ENCODE peak calls at places on chromosomes 4 and X, in ten cellular contexts. K, T, G, Z, Y, L, C, V, W and B are unnamed samples.

GRCh38 chr4:151581575-151581974 is 172.6 kb downstream of the FHIP1A start:
- DNase-seq in Z (no peak), T (no peak), V (no peak), G (no peak), W (no peak), Y (no peak), L (no peak), C (no peak), K (no peak), B (no peak)

GRCh38 chrX:42022158-42022557 is 98.8 kb upstream of the CASK start:
- DNase-seq in C (no peak), V (no peak), T (no peak), W (no peak), L (no peak), Z (no peak), Y (no peak), K (no peak), G (no peak), B (no peak)

GRCh38 chr4:1989533-1990347 is 19.0 kb downstream of the NELFA start:
- DNase-seq in V (no peak), C (no peak), Z (no peak), W (no peak), K (no peak), Y (no peak), L (no peak), G (no peak), T (no peak), B (no peak)

GRCh38 chr4:122890142-122890769 is 32.1 kb downstream of the NUDT6 start:
- DNase-seq in G (no peak), W (no peak), Z (no peak), V (no peak), T (no peak), C (no peak), K (no peak), Y (no peak), L (no peak), B (no peak)

GRCh38 chr4:90317785-90318184 is 190.6 kb downstream of the CCSER1 start:
- DNase-seq in K (no peak), C (no peak), V (no peak), L (no peak), W (peak), Y (peak), G (no peak), Z (peak), T (no peak), B (peak)

GRCh38 chrX:82711432-82711831 is 796.7 kb upstream of the POU3F4 start:
- DNase-seq in G (no peak), T (no peak), K (no peak), V (no peak), Y (no peak), C (no peak), Z (no peak), L (no peak), W (no peak), B (no peak)

GRCh38 chr4:84578540-84579409 is 4.2 kb upstream of the CDS1 start:
- DNase-seq in W (peak), V (no peak), L (no peak), C (no peak), Z (peak), K (peak), T (no peak), G (no peak), Y (peak), B (peak)

GRCh38 chrX:16119353-16120220 is 3.8 kb upstream of the GRPR start:
- DNase-seq in K (peak), G (no peak), T (no peak), L (no peak), V (no peak), Z (no peak), Y (no peak), C (no peak), W (no peak), B (no peak)

GRCh38 chr4:122167369-122167768 is 15.2 kb downstream of the BLTP1 start:
- DNase-seq in W (no peak), Z (no peak), C (no peak), Y (no peak), G (no peak), K (no peak), V (no peak), T (no peak), L (no peak), B (no peak)

GRCh38 chrX:109535578-109535977 is 1.1 kb upstream of the NXT2 start:
- DNase-seq in G (no peak), W (no peak), L (no peak), K (no peak), Z (no peak), V (no peak), C (no peak), T (no peak), Y (no peak), B (no peak)

GRCh38 chrX:86946569-86946968 is 571.0 kb upstream of the KLHL4 start:
- DNase-seq in G (no peak), W (no peak), Z (peak), C (no peak), T (no peak), Y (peak), K (peak), L (no peak), V (no peak), B (no peak)

GRCh38 chrX:111100191-111100590 is 4.2 kb downstream of the PAK3 start:
- DNase-seq in V (no peak), K (peak), L (no peak), G (no peak), Y (no peak), Z (peak), T (no peak), W (no peak), C (no peak), B (no peak)

GRCh38 chr4:150367326-150367725 is 214.6 kb upstream of the MAB21L2 start:
- DNase-seq in Z (no peak), L (no peak), G (no peak), K (no peak), C (no peak), Y (no peak), W (no peak), T (no peak), V (no peak), B (no peak)

GRCh38 chr4:165207431-165208321 is at the start of gene KLHL2:
- DNase-seq in Y (peak), C (peak), T (peak), L (peak), K (peak), W (peak), V (peak), G (no peak), Z (peak), B (no peak)

GRCh38 chrX:7570432-7571009 is 272.4 kb upstream of the VCX start:
- DNase-seq in G (no peak), K (no peak), W (no peak), Y (no peak), C (no peak), T (no peak), Z (no peak), V (no peak), L (no peak), B (no peak)

GRCh38 chr4:75142850-75143249 is 209.9 kb downstream of the PARM1 start:
- DNase-seq in V (no peak), Z (peak), W (no peak), K (no peak), C (no peak), G (no peak), L (no peak), T (no peak), Y (peak), B (no peak)

GRCh38 chrX:107878106-107878505 is 52.4 kb downstream of the MID2 start:
- DNase-seq in L (no peak), G (no peak), Z (no peak), K (no peak), T (no peak), W (no peak), Y (no peak), V (no peak), C (no peak), B (no peak)

GRCh38 chr4:142778430-142778829 is 67.7 kb downstream of the INPP4B start:
- DNase-seq in Z (peak), K (no peak), Y (peak), C (no peak), T (no peak), G (no peak), L (no peak), V (no peak), W (peak), B (peak)

GRCh38 chr4:184899261-184900134 is 73.7 kb upstream of the ACSL1 start:
- DNase-seq in C (peak), K (no peak), Z (peak), G (no peak), Y (no peak), T (no peak), V (no peak), W (no peak), L (peak), B (peak)

GRCh38 chrX:68997461-68997860 is 167.8 kb downstream of the PJA1 start:
- DNase-seq in Y (no peak), T (no peak), G (no peak), L (no peak), V (no peak), K (no peak), C (no peak), Z (no peak), W (no peak), B (no peak)

GRCh38 chr4:88104902-88105610 is 53.4 kb downstream of the ABCG2 start:
- DNase-seq in T (no peak), C (no peak), W (peak), Z (peak), Y (peak), L (no peak), V (no peak), G (no peak), K (peak), B (peak)

GRCh38 chr4:151436093-151436518 is 27.1 kb downstream of the FHIP1A start:
- DNase-seq in T (no peak), Y (peak), L (no peak), C (no peak), V (no peak), W (peak), Z (peak), K (no peak), G (no peak), B (no peak)

GRCh38 chrX:21725498-21725897 is 32.4 kb downstream of the SMPX start:
- DNase-seq in T (no peak), L (no peak), Y (no peak), W (peak), K (peak), G (no peak), C (no peak), V (no peak), Z (peak), B (no peak)

GRCh38 chrX:19836337-19836736 is 51.1 kb downstream of the SH3KBP1 start:
- DNase-seq in V (no peak), Z (no peak), G (no peak), T (no peak), K (no peak), W (no peak), Y (no peak), C (no peak), L (no peak), B (no peak)

GRCh38 chrX:72395252-72395651 is 89.5 kb upstream of the CITED1 start:
- DNase-seq in V (no peak), Y (no peak), W (no peak), Z (no peak), T (no peak), K (no peak), G (no peak), C (no peak), L (no peak), B (no peak)

GRCh38 chr4:62460329-62460728 is 1260.2 kb downstream of the ADGRL3 start:
- DNase-seq in Z (no peak), G (no peak), T (no peak), Y (no peak), W (no peak), V (no peak), C (no peak), K (no peak), L (no peak), B (no peak)

GRCh38 chrX:119303137-119303536 is 67.1 kb downstream of the PGRMC1 start:
- DNase-seq in C (no peak), G (no peak), Y (no peak), K (no peak), W (no peak), Z (no peak), V (no peak), T (no peak), L (no peak), B (no peak)

GRCh38 chr4:4385729-4386295 is 1.1 kb upstream of the NSG1 start:
- DNase-seq in L (no peak), K (no peak), Y (no peak), C (no peak), V (no peak), Z (no peak), T (no peak), G (no peak), W (no peak), B (no peak)

GRCh38 chr4:73705056-73705432 is 35.3 kb upstream of the CXCL8 start:
- DNase-seq in C (no peak), K (peak), G (no peak), W (no peak), L (no peak), Z (peak), T (no peak), V (no peak), Y (peak), B (no peak)

GRCh38 chr4:42555828-42556227 is 101.1 kb downstream of the ATP8A1 start:
- DNase-seq in Y (no peak), W (no peak), V (no peak), L (no peak), Z (peak), K (no peak), T (no peak), G (no peak), C (no peak), B (no peak)

GRCh38 chr4:18593297-18594002 is 571.9 kb upstream of the LCORL start:
- DNase-seq in T (peak), W (peak), L (peak), Y (peak), Z (peak), G (no peak), K (peak), V (peak), C (no peak), B (peak)

GRCh38 chrX:134144231-134144630 is 92.8 kb upstream of the CCDC160 start:
- DNase-seq in G (no peak), L (no peak), V (no peak), C (no peak), T (no peak), Z (peak), W (no peak), Y (no peak), K (peak), B (no peak)

GRCh38 chr4:109729155-109729562 is 711 bp downstream of the PLA2G12A start:
- DNase-seq in Z (peak), W (no peak), L (no peak), Y (no peak), T (no peak), G (no peak), C (no peak), K (peak), V (no peak), B (no peak)

GRCh38 chr4:10075158-10075863 is 41.3 kb downstream of the WDR1 start:
- DNase-seq in G (no peak), W (no peak), Y (no peak), Z (peak), L (peak), V (no peak), T (no peak), C (peak), K (no peak), B (no peak)

GRCh38 chrX:134548257-134548732 is 88.3 kb downstream of the HPRT1 start:
- DNase-seq in W (no peak), C (no peak), V (no peak), T (no peak), L (no peak), Y (no peak), G (no peak), K (no peak), Z (no peak), B (no peak)

GRCh38 chrX:25968920-25969319 is 169.2 kb upstream of the MAGEB18 start:
- DNase-seq in T (no peak), L (no peak), C (no peak), V (no peak), W (peak), Z (peak), K (peak), Y (no peak), G (no peak), B (no peak)
- H3K4me3 ChIP-seq in T (no peak), L (no peak), C (no peak), V (no peak), W (no peak), Z (no peak), K (no peak), Y (no peak), G (no peak), B (no peak)

DNA sequence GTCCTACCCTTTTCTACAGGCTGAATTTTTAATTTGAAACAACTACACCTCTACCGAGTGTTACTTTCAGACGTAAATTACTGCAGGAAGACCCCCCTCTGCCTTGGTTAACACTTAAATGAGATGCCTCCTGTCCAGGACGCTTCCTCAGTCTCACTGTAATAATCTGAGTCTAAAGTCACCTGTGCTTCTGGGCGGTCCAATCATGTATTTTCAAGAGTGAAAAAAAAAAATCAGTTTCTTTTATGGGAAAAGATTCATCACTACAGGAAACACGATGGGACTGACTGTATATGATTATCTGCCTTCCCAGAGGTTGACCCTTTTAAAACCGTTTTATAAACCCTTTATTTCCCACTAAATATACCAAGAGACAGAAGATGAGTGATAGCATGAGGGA is 776 bp downstream of the RBM47 start:
- DNase-seq in Z (no peak), G (no peak), W (no peak), Y (no peak), V (no peak), C (no peak), T (no peak), K (no peak), L (no peak), B (no peak)
- H3K4me3 ChIP-seq in Z (peak), G (peak), W (peak), Y (peak), V (peak), C (peak), T (peak), K (peak), L (peak), B (peak)

GRCh38 chr4:146654648-146654975 is 15.9 kb downstream of the POU4F2 start:
- DNase-seq in L (no peak), V (no peak), Z (peak), C (no peak), G (no peak), W (no peak), Y (no peak), K (no peak), T (no peak), B (no peak)
- H3K4me3 ChIP-seq in L (peak), V (no peak), Z (peak), C (peak), G (peak), W (peak), Y (peak), K (peak), T (peak), B (peak)

GRCh38 chr4:7045553-7045952 is 2.4 kb downstream of the TADA2B start:
- DNase-seq in V (no peak), Z (no peak), L (no peak), G (peak), W (no peak), C (peak), Y (no peak), K (no peak), T (no peak), B (no peak)
- H3K4me3 ChIP-seq in V (peak), Z (no peak), L (peak), G (no peak), W (no peak), C (no peak), Y (no peak), K (no peak), T (peak), B (no peak)